ENCODE peak calls at places on chromosome 22, in seven cellular contexts. O, V, Z, M, C, N and I are unnamed samples.

GRCh38 chr22:45398214-45398613 is 15.2 kb downstream of the SMC1B start:
- DNase-seq in Z (no peak), N (no peak), C (no peak), O (no peak), V (no peak), M (no peak), I (no peak)

GRCh38 chr22:39935116-39935515 is 25.1 kb upstream of the TMA7B start:
- DNase-seq in M (no peak), C (no peak), N (no peak), Z (no peak), V (no peak), O (no peak), I (no peak)

GRCh38 chr22:50622723-50623327 is 5.1 kb downstream of the ARSA start:
- DNase-seq in M (peak), O (peak), V (no peak), C (peak), Z (peak), N (no peak), I (peak)

GRCh38 chr22:23282089-23282501 is 101.8 kb downstream of the BCR start:
- DNase-seq in C (no peak), O (no peak), V (no peak), N (no peak), M (no peak), Z (peak), I (no peak)

GRCh38 chr22:39820266-39820665 is 73.3 kb downstream of the ENTHD1 start:
- DNase-seq in V (no peak), Z (peak), C (no peak), N (no peak), M (no peak), O (no peak), I (no peak)

GRCh38 chr22:50705219-50705691 is 32.6 kb downstream of the SHANK3 start:
- DNase-seq in N (peak), M (no peak), C (peak), V (no peak), Z (no peak), O (peak), I (no peak)

GRCh38 chr22:29096736-29097669 is 24.2 kb downstream of the KREMEN1 start:
- DNase-seq in O (peak), M (peak), Z (no peak), C (no peak), V (no peak), N (no peak), I (no peak)

GRCh38 chr22:27662359-27663030 is 139.1 kb downstream of the MN1 start:
- DNase-seq in O (no peak), N (no peak), C (peak), M (peak), V (no peak), Z (no peak), I (no peak)

GRCh38 chr22:29493636-29494035 is 13.6 kb downstream of the NEFH start:
- DNase-seq in C (no peak), V (no peak), N (no peak), Z (no peak), O (no peak), M (no peak), I (no peak)

GRCh38 chr22:29382575-29383328 is 5.6 kb downstream of the AP1B1 start:
- DNase-seq in N (no peak), C (no peak), M (no peak), O (no peak), Z (no peak), V (no peak), I (no peak)

GRCh38 chr22:45525480-45525879 is 22.8 kb downstream of the FBLN1 start:
- DNase-seq in O (no peak), M (no peak), Z (no peak), V (no peak), N (no peak), C (no peak), I (no peak)

GRCh38 chr22:42214625-42215415 is 55.6 kb downstream of the TCF20 start:
- DNase-seq in C (no peak), M (no peak), N (no peak), Z (no peak), V (no peak), O (no peak), I (no peak)
- TF ChIP-seq JUND in C (no peak), M (no peak), N (no peak), Z (no peak), V (no peak), O (no peak), I (no peak)

GRCh38 chr22:43881091-43882061 is 10.4 kb downstream of the PNPLA5 start:
- DNase-seq in N (no peak), M (no peak), O (no peak), Z (no peak), C (no peak), V (no peak), I (no peak)

GRCh38 chr22:43882122-43882767 is 9.6 kb downstream of the PNPLA5 start:
- DNase-seq in V (no peak), M (no peak), N (no peak), Z (no peak), C (no peak), O (no peak), I (no peak)

GRCh38 chr22:43883719-43884415 is 7.9 kb downstream of the PNPLA5 start:
- DNase-seq in O (no peak), N (no peak), Z (no peak), V (no peak), M (no peak), C (no peak), I (no peak)

GRCh38 chr22:43884600-43885318 is 7.1 kb downstream of the PNPLA5 start:
- DNase-seq in N (no peak), V (peak), Z (no peak), O (peak), C (peak), M (no peak), I (peak)

DNA sequence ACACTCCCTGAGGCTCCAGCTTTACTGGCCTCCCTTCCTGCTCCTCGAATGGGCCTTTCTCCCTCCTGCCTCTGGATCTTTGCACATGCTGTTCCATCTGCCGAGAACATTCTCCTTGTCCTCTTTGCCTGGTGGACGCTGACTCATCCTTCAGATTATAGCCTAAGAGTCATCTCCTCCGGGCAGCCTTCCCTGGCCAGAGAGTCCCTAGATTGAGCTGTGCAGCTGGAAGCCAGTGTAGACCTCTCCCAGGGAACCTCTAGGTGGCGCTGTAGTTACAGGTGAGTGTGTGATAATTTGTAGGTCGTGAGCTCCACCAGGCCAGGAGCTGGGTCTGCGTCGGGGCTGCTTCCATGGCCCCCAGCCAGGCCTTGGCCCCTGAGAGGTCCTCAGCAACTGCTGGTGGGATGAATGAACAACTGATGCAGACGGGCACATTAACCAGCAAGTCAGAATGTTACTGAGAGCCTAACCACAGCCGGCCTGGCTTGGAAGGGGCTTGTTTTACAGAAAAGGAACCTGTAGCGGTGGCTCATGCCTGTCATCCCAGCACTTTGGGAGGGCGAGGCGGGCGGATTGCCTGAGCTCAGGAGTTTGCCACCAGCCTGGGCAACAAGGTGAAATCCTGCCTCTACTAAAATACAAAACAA is 8.7 kb downstream of the PNPLA5 start:
- DNase-seq in V (no peak), M (peak), N (peak), O (peak), Z (peak), C (peak), I (peak)
- TF ChIP-seq JUND in V (no peak), M (no peak), N (peak), O (peak), Z (no peak), C (no peak), I (no peak)

GRCh38 chr22:38035530-38035885 is 21.7 kb upstream of the PICK1 start:
- DNase-seq in C (peak), Z (no peak), O (no peak), M (no peak), V (no peak), N (no peak), I (no peak)

GRCh38 chr22:38034278-38034882 is 22.8 kb upstream of the PICK1 start:
- DNase-seq in M (peak), O (peak), C (peak), V (peak), N (peak), Z (peak), I (no peak)

GRCh38 chr22:38038426-38038825 is 18.8 kb upstream of the PICK1 start:
- DNase-seq in O (no peak), N (no peak), C (peak), V (no peak), M (no peak), Z (no peak), I (no peak)

GRCh38 chr22:38034884-38035529 is 22.2 kb upstream of the PICK1 start:
- DNase-seq in N (no peak), V (no peak), Z (no peak), O (no peak), M (no peak), C (peak), I (no peak)

GRCh38 chr22:38036392-38037062 is 20.7 kb upstream of the PICK1 start:
- DNase-seq in M (no peak), N (no peak), C (no peak), Z (no peak), V (no peak), O (no peak), I (no peak)
- TF ChIP-seq JUND in M (no peak), N (no peak), C (no peak), Z (no peak), V (no peak), O (no peak), I (no peak)

DNA sequence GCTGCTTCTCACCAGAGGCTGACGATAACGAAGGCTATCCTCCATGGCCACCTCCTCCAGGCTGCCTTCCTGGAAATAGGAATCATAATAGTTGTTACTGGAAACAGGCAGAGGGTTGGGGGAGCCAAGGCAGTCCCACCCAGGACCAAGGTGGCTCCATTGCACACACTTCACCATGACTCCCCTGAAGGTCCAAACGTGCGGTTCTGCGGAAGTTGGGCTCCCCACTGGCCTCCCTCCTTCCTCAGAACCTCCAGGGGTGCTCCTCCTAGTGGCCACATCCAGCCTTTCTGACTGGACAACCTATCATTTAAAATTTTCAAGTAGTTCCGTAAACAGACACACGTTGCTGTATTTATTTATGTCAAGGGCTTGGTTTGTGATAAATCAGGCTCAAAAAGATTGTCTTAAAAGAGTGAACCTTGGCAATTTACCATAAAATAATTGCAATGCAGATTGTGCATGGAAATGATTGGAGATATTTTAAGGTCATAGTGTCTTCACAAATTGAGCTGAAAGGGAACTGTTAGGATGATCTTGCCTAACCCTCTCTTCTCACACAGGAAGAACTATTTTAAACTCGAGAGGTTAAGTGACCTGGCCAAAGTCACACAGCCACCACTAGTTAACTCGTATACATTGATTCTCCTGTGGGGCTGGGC is 1.4 kb upstream of the TCN2 start:
- DNase-seq in M (peak), N (no peak), Z (peak), O (peak), C (peak), V (no peak), I (peak)
- TF ChIP-seq JUND in M (no peak), N (no peak), Z (no peak), O (no peak), C (no peak), V (no peak), I (no peak)

GRCh38 chr22:20412474-20413216 is 18.7 kb downstream of the ZNF74 start:
- DNase-seq in O (no peak), M (no peak), N (no peak), Z (no peak), C (no peak), V (no peak), I (no peak)
- TF ChIP-seq JUND in O (no peak), M (no peak), N (no peak), Z (no peak), C (no peak), V (no peak), I (no peak)

GRCh38 chr22:18997306-18997924 is 61.3 kb upstream of the PRODH start:
- DNase-seq in O (no peak), C (no peak), V (no peak), N (no peak), Z (no peak), M (no peak), I (no peak)
- TF ChIP-seq JUND in O (no peak), C (no peak), V (no peak), N (no peak), Z (no peak), M (no peak), I (no peak)